ENCODE peak calls at places on chromosomes 1 and 21, in ten cellular contexts. H is memory B cell; Q is HT1080; U is posterior cingulate gyrus; C is iris pigment epithelial cell; I is T47D; Y is CD4-positive, alpha-beta memory T cell; A is testis; R is hypothalamus; E is stimulated activated CD8-positive, alpha-beta memory T cell treated with anti-CD3 and anti-CD28 coated beads, Interleukin-4, amount 100 ng/mL, for 4 hours. G is an unnamed sample.

GRCh38 chr1:24195146-24195545 is 8.1 kb upstream of the IFNLR1 start:
- DNase-seq in H (no peak), Q (no peak), U (no peak), C (no peak), I (no peak), Y (no peak), A (no peak), R (no peak), E (no peak), G (no peak)

GRCh38 chr1:207808322-207808705 is 56.5 kb downstream of the CD46 start:
- DNase-seq in H (peak; percentile 11), Q (no peak), U (no peak), C (no peak), I (no peak), Y (no peak), A (no peak), R (no peak), E (no peak), G (no peak)

GRCh38 chr1:172399369-172400072 is 21.0 kb upstream of the C1orf105 start:
- DNase-seq in H (peak; percentile 34), Q (peak; percentile 91), U (peak; percentile 54), C (peak; percentile 91), I (peak; percentile 22), Y (peak; percentile 43), A (peak; percentile 69), R (no peak), E (no peak), G (peak; percentile 90)

GRCh38 chr1:92365378-92366044 is 66.7 kb downstream of the RPAP2 start:
- DNase-seq in H (no peak), Q (no peak), U (no peak), C (no peak), I (no peak), Y (peak; percentile 13), A (no peak), R (no peak), E (no peak), G (no peak)

GRCh38 chr1:2270260-2271100 is 42.4 kb downstream of the SKI start:
- DNase-seq in H (no peak), Q (no peak), U (no peak), C (peak; percentile 28), I (no peak), Y (no peak), A (no peak), R (no peak), E (no peak), G (no peak)

GRCh38 chr1:162023547-162024501 is at the start of gene OLFML2B:
- DNase-seq in H (no peak), Q (peak; percentile 79), U (peak; percentile 71), C (peak; percentile 86), I (peak; percentile 76), Y (peak; percentile 33), A (peak; percentile 86), R (peak; percentile 22), E (no peak), G (peak; percentile 60)

GRCh38 chr1:232179896-232180760 is 449.8 kb downstream of the SIPA1L2 start:
- DNase-seq in H (no peak), Q (peak; percentile 10), U (no peak), C (no peak), I (no peak), Y (no peak), A (no peak), R (no peak), E (no peak), G (no peak)

GRCh38 chr1:76075877-76076276 is 1.3 kb downstream of the ST6GALNAC3 start:
- DNase-seq in H (no peak), Q (no peak), U (no peak), C (peak; percentile 37), I (no peak), Y (no peak), A (no peak), R (no peak), E (no peak), G (peak; percentile 69)

GRCh38 chr1:171173069-171173468 is 12.0 kb upstream of the FMO2 start:
- DNase-seq in H (no peak), Q (no peak), U (no peak), C (no peak), I (no peak), Y (no peak), A (no peak), R (no peak), E (no peak), G (no peak)

GRCh38 chr1:231186356-231187115 is 24.7 kb downstream of the TRIM67 start:
- DNase-seq in H (no peak), Q (no peak), U (no peak), C (no peak), I (no peak), Y (no peak), A (no peak), R (no peak), E (no peak), G (no peak)

GRCh38 chr1:36966242-36966641 is 68.1 kb downstream of the GRIK3 start:
- DNase-seq in H (no peak), Q (no peak), U (no peak), C (peak; percentile 7), I (peak; percentile 34), Y (no peak), A (peak; percentile 55), R (no peak), E (no peak), G (no peak)

GRCh38 chr1:3717715-3718601 is 34.3 kb upstream of the CCDC27 start:
- DNase-seq in H (peak; percentile 46), Q (no peak), U (no peak), C (no peak), I (no peak), Y (no peak), A (peak; percentile 43), R (no peak), E (no peak), G (no peak)

GRCh38 chr1:214548988-214549387 is 2.4 kb downstream of the PTPN14 start:
- DNase-seq in H (no peak), Q (peak; percentile 75), U (no peak), C (peak; percentile 50), I (peak; percentile 21), Y (no peak), A (peak; percentile 86), R (no peak), E (no peak), G (peak; percentile 21)

GRCh38 chr1:159012495-159012894 is 2.8 kb downstream of the IFI16 start:
- DNase-seq in H (no peak), Q (no peak), U (no peak), C (peak; percentile 50), I (no peak), Y (peak; percentile 58), A (no peak), R (no peak), E (no peak), G (peak; percentile 78)

GRCh38 chr21:16913010-16913409 is 599.8 kb upstream of the CXADR start:
- DNase-seq in H (no peak), Q (no peak), U (no peak), C (no peak), I (no peak), Y (no peak), A (no peak), R (no peak), E (no peak), G (peak; percentile 9)

GRCh38 chr1:16348414-16349182 is 3.7 kb downstream of the FBXO42 start:
- DNase-seq in H (no peak), Q (no peak), U (no peak), C (peak; percentile 85), I (no peak), Y (no peak), A (peak; percentile 7), R (no peak), E (no peak), G (peak; percentile 30)

GRCh38 chr1:34231441-34231840 is 54.7 kb downstream of the C1orf94 start:
- DNase-seq in H (no peak), Q (no peak), U (no peak), C (no peak), I (no peak), Y (no peak), A (no peak), R (no peak), E (no peak), G (no peak)

GRCh38 chr1:161989801-161990200 is 33.9 kb downstream of the OLFML2B start:
- DNase-seq in H (no peak), Q (no peak), U (no peak), C (no peak), I (no peak), Y (no peak), A (no peak), R (no peak), E (no peak), G (no peak)

GRCh38 chr1:111963985-111964738 is 25.3 kb downstream of the KCND3 start:
- DNase-seq in H (no peak), Q (no peak), U (peak; percentile 30), C (no peak), I (no peak), Y (no peak), A (no peak), R (no peak), E (no peak), G (no peak)

GRCh38 chr1:26417111-26417510 is 6.5 kb downstream of the LIN28A start:
- DNase-seq in H (peak; percentile 83), Q (peak; percentile 49), U (peak; percentile 74), C (peak; percentile 59), I (peak; percentile 47), Y (peak; percentile 79), A (peak; percentile 91), R (no peak), E (peak; percentile 61), G (peak; percentile 73)

GRCh38 chr1:206021796-206022365 is 1.8 kb downstream of the CTSE start:
- DNase-seq in H (no peak), Q (peak; percentile 87), U (no peak), C (peak; percentile 59), I (no peak), Y (no peak), A (no peak), R (no peak), E (no peak), G (peak; percentile 35)

GRCh38 chr1:90381598-90381997 is 335.5 kb downstream of the BARHL2 start:
- DNase-seq in H (no peak), Q (no peak), U (no peak), C (no peak), I (no peak), Y (no peak), A (no peak), R (no peak), E (no peak), G (no peak)

GRCh38 chr1:88736633-88737248 is 52.7 kb downstream of the PKN2 start:
- DNase-seq in H (no peak), Q (peak; percentile 41), U (no peak), C (peak; percentile 64), I (peak; percentile 2), Y (no peak), A (no peak), R (no peak), E (no peak), G (peak; percentile 71)

GRCh38 chr1:214117780-214118179 is 130.0 kb downstream of the PROX1 start:
- DNase-seq in H (no peak), Q (no peak), U (no peak), C (no peak), I (no peak), Y (no peak), A (no peak), R (no peak), E (no peak), G (no peak)

GRCh38 chr1:25676488-25676887 is 59.9 kb downstream of the MAN1C1 start:
- DNase-seq in H (no peak), Q (peak; percentile 17), U (no peak), C (no peak), I (no peak), Y (no peak), A (peak; percentile 58), R (peak; percentile 14), E (no peak), G (no peak)

G was measured in SK-MEL-5.